ENCODE peak calls at places on chromosomes 16 and 17, in nine cellular contexts. U, D, T, S, R, A, H, P and O are unnamed samples.

GRCh38 chr17:67471118-67471517 is 94.0 kb downstream of the PITPNC1 start:
- DNase-seq in R (no peak), D (no peak), H (no peak), A (no peak), S (no peak), T (no peak), P (no peak), U (no peak), O (no peak)

GRCh38 chr16:83365166-83365565 is 442.6 kb upstream of the HSBP1 start:
- DNase-seq in D (no peak), P (no peak), T (peak; percentile 34), S (no peak), U (peak; percentile 69), H (peak; percentile 19), R (no peak), A (no peak), O (no peak)

GRCh38 chr17:68200689-68201424 is 47.0 kb upstream of the AMZ2 start:
- DNase-seq in A (no peak), T (no peak), S (peak; percentile 78), H (peak; percentile 73), U (peak; percentile 57), P (peak; percentile 87), D (peak; percentile 73), R (peak; percentile 81), O (peak; percentile 75)

GRCh38 chr17:76383645-76384221 is 676 bp upstream of the SPHK1 start:
- DNase-seq in S (peak; percentile 49), R (no peak), A (no peak), P (peak; percentile 78), D (peak; percentile 27), U (peak; percentile 66), H (peak; percentile 65), T (no peak), O (peak; percentile 30)

GRCh38 chr17:66782866-66783265 is 52.1 kb upstream of the CACNG5 start:
- DNase-seq in T (no peak), U (no peak), H (no peak), P (no peak), R (no peak), S (no peak), D (no peak), A (no peak), O (no peak)

GRCh38 chr16:74936902-74937560 is 47.9 kb downstream of the WDR59 start:
- DNase-seq in H (peak; percentile 74), P (no peak), T (peak; percentile 2), D (peak; percentile 21), R (no peak), S (no peak), U (peak; percentile 70), A (peak; percentile 46), O (no peak)

GRCh38 chr16:29996773-29997250 is 771 bp downstream of the INO80E start:
- DNase-seq in P (no peak), H (peak; percentile 8), A (no peak), T (no peak), R (no peak), D (no peak), U (no peak), S (no peak), O (no peak)

GRCh38 chr17:2694381-2695242 is 17.0 kb downstream of the CLUH start:
- DNase-seq in H (no peak), P (peak; percentile 59), A (no peak), U (no peak), R (no peak), T (no peak), S (no peak), D (no peak), O (no peak)

GRCh38 chr17:47265983-47266541 is 12.4 kb downstream of the ITGB3 start:
- DNase-seq in T (no peak), H (peak; percentile 63), S (no peak), U (peak; percentile 85), P (no peak), A (no peak), R (no peak), D (peak; percentile 50), O (no peak)

GRCh38 chr16:89707695-89708094 is 6.2 kb upstream of the SPATA2L start:
- DNase-seq in P (no peak), T (no peak), S (no peak), H (no peak), D (no peak), U (no peak), R (no peak), A (no peak), O (no peak)

GRCh38 chr17:10105513-10106001 is 92.8 kb downstream of the GAS7 start:
- DNase-seq in D (no peak), R (no peak), P (no peak), S (peak; percentile 24), A (no peak), U (peak; percentile 29), T (no peak), H (peak; percentile 84), O (no peak)